ENCODE peak calls at places on chromosomes 4 and X, in six cellular contexts. One of them, this sample, is unnamed.
A peak's percentile ranks its signal among the peaks of the same experiment; 100 is the strongest.

GRCh38 chr4:102441978-102442890 is 58.9 kb upstream of the NFKB1 start:
- DNase-seq in vagina: no peak
- DNase-seq in NCI-H187 treated with DMSO at 0.1 percent for 48 hours: no peak
- DNase-seq in AG10803: no peak
- DNase-seq in ACHN: no peak
- DNase-seq in NCI-H2081: no peak
- DNase-seq in this sample: no peak

GRCh38 chr4:142345909-142346308 is 500.2 kb downstream of the INPP4B start:
- DNase-seq in vagina: no peak
- DNase-seq in NCI-H2081: no peak
- DNase-seq in ACHN: no peak
- DNase-seq in AG10803: no peak
- DNase-seq in NCI-H187 treated with DMSO at 0.1 percent for 48 hours: no peak
- DNase-seq in this sample: no peak

GRCh38 chr4:22174640-22175039 is 226.1 kb upstream of the KCNIP4 start:
- DNase-seq in NCI-H2081: no peak
- DNase-seq in ACHN: no peak
- DNase-seq in NCI-H187 treated with DMSO at 0.1 percent for 48 hours: no peak
- DNase-seq in AG10803: no peak
- DNase-seq in vagina: no peak
- DNase-seq in this sample: peak; percentile 41

GRCh38 chrX:26470946-26471345 is 255.0 kb downstream of the MAGEB5 start:
- DNase-seq in NCI-H2081: no peak
- DNase-seq in AG10803: no peak
- DNase-seq in NCI-H187 treated with DMSO at 0.1 percent for 48 hours: no peak
- DNase-seq in vagina: no peak
- DNase-seq in ACHN: no peak
- DNase-seq in this sample: no peak

GRCh38 chrX:37454537-37455285 is 105.5 kb downstream of the PRRG1 start:
- DNase-seq in ACHN: peak; percentile 56
- DNase-seq in AG10803: peak; percentile 22
- DNase-seq in vagina: no peak
- DNase-seq in NCI-H2081: no peak
- DNase-seq in NCI-H187 treated with DMSO at 0.1 percent for 48 hours: no peak
- DNase-seq in this sample: no peak

GRCh38 chr4:4860803-4861591 is 1.5 kb downstream of the MSX1 start:
- DNase-seq in ACHN: peak; percentile 34
- DNase-seq in NCI-H187 treated with DMSO at 0.1 percent for 48 hours: no peak
- DNase-seq in AG10803: peak; percentile 54
- DNase-seq in NCI-H2081: no peak
- DNase-seq in vagina: no peak
- DNase-seq in this sample: no peak

GRCh38 chr4:66562276-66562806 is 892.1 kb upstream of the EPHA5 start:
- DNase-seq in NCI-H187 treated with DMSO at 0.1 percent for 48 hours: no peak
- DNase-seq in NCI-H2081: no peak
- DNase-seq in vagina: no peak
- DNase-seq in AG10803: peak; percentile 13
- DNase-seq in ACHN: no peak
- DNase-seq in this sample: no peak

GRCh38 chr4:152957437-152958185 is 21.5 kb downstream of the FHDC1 start:
- DNase-seq in ACHN: no peak
- DNase-seq in AG10803: no peak
- DNase-seq in NCI-H187 treated with DMSO at 0.1 percent for 48 hours: no peak
- DNase-seq in NCI-H2081: no peak
- DNase-seq in vagina: no peak
- DNase-seq in this sample: no peak

GRCh38 chr4:29948858-29949257 is 771.3 kb upstream of the PCDH7 start:
- DNase-seq in ACHN: no peak
- DNase-seq in AG10803: no peak
- DNase-seq in NCI-H187 treated with DMSO at 0.1 percent for 48 hours: no peak
- DNase-seq in NCI-H2081: no peak
- DNase-seq in vagina: no peak
- DNase-seq in this sample: no peak

GRCh38 chr4:120064887-120065286 is 1.8 kb downstream of the MAD2L1 start:
- DNase-seq in AG10803: no peak
- DNase-seq in vagina: no peak
- DNase-seq in ACHN: no peak
- DNase-seq in NCI-H187 treated with DMSO at 0.1 percent for 48 hours: no peak
- DNase-seq in NCI-H2081: no peak
- DNase-seq in this sample: no peak

GRCh38 chrX:10549280-10549679 is 71.1 kb downstream of the MID1 start:
- DNase-seq in NCI-H2081: peak; percentile 24
- DNase-seq in vagina: no peak
- DNase-seq in AG10803: no peak
- DNase-seq in ACHN: no peak
- DNase-seq in NCI-H187 treated with DMSO at 0.1 percent for 48 hours: no peak
- DNase-seq in this sample: no peak

GRCh38 chrX:1713296-1713695 is 98.4 kb downstream of the ASMT start:
- DNase-seq in AG10803: no peak
- DNase-seq in NCI-H2081: no peak
- DNase-seq in ACHN: no peak
- DNase-seq in vagina: no peak
- DNase-seq in NCI-H187 treated with DMSO at 0.1 percent for 48 hours: no peak
- DNase-seq in this sample: no peak

GRCh38 chr4:73646117-73646516 is 25.9 kb upstream of the RASSF6 start:
- DNase-seq in NCI-H187 treated with DMSO at 0.1 percent for 48 hours: no peak
- DNase-seq in NCI-H2081: no peak
- DNase-seq in AG10803: no peak
- DNase-seq in ACHN: no peak
- DNase-seq in vagina: no peak
- DNase-seq in this sample: no peak

GRCh38 chrX:39398973-39399268 is 597.7 kb downstream of the MID1IP1 start:
- DNase-seq in ACHN: no peak
- DNase-seq in NCI-H187 treated with DMSO at 0.1 percent for 48 hours: no peak
- DNase-seq in AG10803: no peak
- DNase-seq in vagina: no peak
- DNase-seq in NCI-H2081: no peak
- DNase-seq in this sample: no peak

GRCh38 chrX:54492340-54492739 is 3.7 kb downstream of the FGD1 start:
- DNase-seq in ACHN: peak; percentile 28
- DNase-seq in NCI-H2081: no peak
- DNase-seq in AG10803: peak; percentile 57
- DNase-seq in NCI-H187 treated with DMSO at 0.1 percent for 48 hours: no peak
- DNase-seq in vagina: no peak
- DNase-seq in this sample: no peak

GRCh38 chr4:185396724-185397402 is at the start of gene ANKRD37:
- DNase-seq in ACHN: no peak
- DNase-seq in NCI-H187 treated with DMSO at 0.1 percent for 48 hours: no peak
- DNase-seq in vagina: no peak
- DNase-seq in AG10803: peak; percentile 38
- DNase-seq in NCI-H2081: no peak
- DNase-seq in this sample: peak; percentile 59

GRCh38 chrX:39162322-39162721 is 361.1 kb downstream of the MID1IP1 start:
- DNase-seq in AG10803: no peak
- DNase-seq in NCI-H187 treated with DMSO at 0.1 percent for 48 hours: no peak
- DNase-seq in vagina: no peak
- DNase-seq in ACHN: no peak
- DNase-seq in NCI-H2081: no peak
- DNase-seq in this sample: no peak

GRCh38 chrX:28997716-28998115 is 410.5 kb downstream of the IL1RAPL1 start:
- DNase-seq in AG10803: no peak
- DNase-seq in vagina: no peak
- DNase-seq in ACHN: no peak
- DNase-seq in NCI-H2081: no peak
- DNase-seq in NCI-H187 treated with DMSO at 0.1 percent for 48 hours: no peak
- DNase-seq in this sample: no peak

GRCh38 chr4:123452585-123452984 is 56.0 kb downstream of the SPRY1 start:
- DNase-seq in vagina: no peak
- DNase-seq in AG10803: peak; percentile 68
- DNase-seq in ACHN: peak; percentile 13
- DNase-seq in NCI-H187 treated with DMSO at 0.1 percent for 48 hours: no peak
- DNase-seq in NCI-H2081: peak; percentile 3
- DNase-seq in this sample: no peak

This sample was measured in MM.1S.